ENCODE peak calls at places on chromosomes 6 and 20, in four cellular contexts. F, B, X and E are unnamed samples.

GRCh38 chr6:133259561-133259960 is 18.4 kb downstream of the EYA4 start:
- DNase-seq in X (no peak), B (no peak), F (no peak), E (no peak)

GRCh38 chr6:39062014-39062740 is 13.6 kb downstream of the GLP1R start:
- DNase-seq in B (no peak), F (no peak), X (no peak), E (no peak)

GRCh38 chr6:10643214-10643641 is 51.2 kb downstream of the C6orf52 start:
- DNase-seq in B (no peak), F (no peak), X (no peak), E (no peak)

GRCh38 chr20:33034901-33035492 is 3.5 kb downstream of the BPIFB6 start:
- DNase-seq in B (no peak), F (no peak), X (no peak), E (no peak)

GRCh38 chr6:68572975-68573374 is 62.1 kb upstream of the ADGRB3 start:
- DNase-seq in B (no peak), X (no peak), F (no peak), E (no peak)

GRCh38 chr6:110013396-110013795 is 35.3 kb downstream of the GPR6 start:
- DNase-seq in X (no peak), F (no peak), B (no peak), E (no peak)

GRCh38 chr6:11535801-11536230 is 1.7 kb upstream of the TMEM170B start:
- DNase-seq in X (no peak), B (no peak), F (peak; percentile 39), E (no peak)

GRCh38 chr6:144215402-144215931 is 65.2 kb downstream of the STX11 start:
- DNase-seq in X (peak; percentile 63), F (peak; percentile 23), B (no peak), E (no peak)

GRCh38 chr6:75204222-75204958 is 1.5 kb downstream of the COL12A1 start:
- DNase-seq in X (peak; percentile 31), F (peak; percentile 40), B (peak; percentile 86), E (no peak)

GRCh38 chr6:137494967-137495595 is 887 bp upstream of the OLIG3 start:
- DNase-seq in F (no peak), B (no peak), X (no peak), E (no peak)

GRCh38 chr6:44177691-44178423 is 19.2 kb downstream of the CAPN11 start:
- DNase-seq in F (no peak), B (no peak), X (no peak), E (peak; percentile 47)

GRCh38 chr6:151514000-151514730 is 20.3 kb downstream of the CCDC170 start:
- DNase-seq in B (no peak), F (no peak), X (no peak), E (no peak)

GRCh38 chr20:7571521-7572065 is 368.7 kb downstream of the HAO1 start:
- DNase-seq in F (no peak), X (no peak), B (no peak), E (no peak)

GRCh38 chr6:42449917-42450313 is 1.8 kb downstream of the TRERF1 start:
- DNase-seq in X (no peak), B (no peak), F (no peak), E (no peak)

GRCh38 chr6:145372671-145373123 is 362.6 kb downstream of the EPM2A start:
- DNase-seq in B (no peak), X (no peak), F (peak; percentile 12), E (no peak)

GRCh38 chr6:25698631-25699030 is 46.6 kb downstream of the SCGN start:
- DNase-seq in X (peak; percentile 15), F (no peak), B (no peak), E (no peak)

GRCh38 chr6:121647905-121648304 is 212.5 kb downstream of the GJA1 start:
- DNase-seq in X (no peak), F (no peak), B (no peak), E (no peak)

GRCh38 chr20:33897313-33897912 is 86.3 kb downstream of the CHMP4B start:
- DNase-seq in X (peak; percentile 17), B (peak; percentile 26), F (no peak), E (no peak)

GRCh38 chr6:116003668-116004067 is 57.0 kb downstream of the FRK start:
- DNase-seq in F (no peak), X (no peak), B (no peak), E (no peak)

GRCh38 chr6:157436200-157436943 is 55.4 kb downstream of the ZDHHC14 start:
- DNase-seq in F (no peak), X (no peak), B (no peak), E (no peak)

GRCh38 chr6:2237001-2237400 is 8.4 kb downstream of the GMDS start:
- DNase-seq in F (no peak), X (no peak), B (no peak), E (peak; percentile 51)

GRCh38 chr6:160395187-160395586 is 47.0 kb downstream of the SLC22A3 start:
- DNase-seq in X (no peak), B (no peak), F (no peak), E (no peak)

GRCh38 chr6:168265827-168266815 is 53.5 kb downstream of the DACT2 start:
- DNase-seq in X (no peak), B (no peak), F (peak; percentile 86), E (no peak)

GRCh38 chr20:49633023-49633422 is 65.1 kb upstream of the PTGIS start:
- DNase-seq in B (no peak), X (no peak), F (no peak), E (no peak)

GRCh38 chr6:26604797-26605196 is 8.0 kb downstream of the ABT1 start:
- DNase-seq in B (no peak), X (no peak), F (no peak), E (no peak)

GRCh38 chr20:2314759-2315439 is 19.1 kb downstream of the TGM3 start:
- DNase-seq in B (peak; percentile 65), F (no peak), X (peak; percentile 86), E (no peak)

GRCh38 chr6:78942451-78942850 is 75.1 kb downstream of the IRAK1BP1 start:
- DNase-seq in F (no peak), X (no peak), B (no peak), E (no peak)

GRCh38 chr20:13638496-13639477 is at the start of gene TASP1:
- DNase-seq in X (peak; percentile 93), F (peak; percentile 98), B (peak; percentile 97), E (peak; percentile 82)

GRCh38 chr20:13644010-13644409 is 5.3 kb upstream of the TASP1 start:
- DNase-seq in B (no peak), F (no peak), X (no peak), E (no peak)

DNA sequence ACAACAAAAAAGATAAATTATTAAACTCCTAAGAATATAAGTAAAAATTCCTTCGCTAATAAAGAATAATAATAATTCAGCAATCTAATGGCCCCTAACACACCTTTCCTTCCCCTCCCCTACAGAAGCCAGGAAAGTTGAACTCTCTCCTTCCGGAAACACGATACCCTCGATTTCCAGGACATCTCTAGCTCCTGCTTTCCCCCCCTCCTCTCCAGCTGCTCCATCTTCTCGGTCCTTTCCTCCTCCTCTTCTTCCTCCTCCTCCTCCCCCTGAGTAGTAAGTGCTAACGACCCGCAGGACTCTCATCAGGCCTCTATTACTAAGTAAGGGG is 603 bp downstream of the TASP1 start:
- DNase-seq in F (peak; percentile 44), B (no peak), X (no peak), E (no peak)
- TF ChIP-seq TCF7L2 in F (no peak), B (no peak), X (no peak), E (no peak)

GRCh38 chr6:16727996-16728395 is 33.3 kb downstream of the ATXN1 start:
- DNase-seq in F (peak; percentile 76), B (no peak), X (no peak), E (no peak)

GRCh38 chr6:16729183-16729696 is 32.0 kb downstream of the ATXN1 start:
- DNase-seq in X (no peak), B (no peak), F (peak; percentile 95), E (peak; percentile 58)

GRCh38 chr6:16729744-16730143 is 31.5 kb downstream of the ATXN1 start:
- DNase-seq in X (no peak), F (no peak), B (no peak), E (no peak)

GRCh38 chr6:16730720-16731502 is 30.3 kb downstream of the ATXN1 start:
- DNase-seq in B (no peak), X (no peak), F (peak; percentile 44), E (no peak)

DNA sequence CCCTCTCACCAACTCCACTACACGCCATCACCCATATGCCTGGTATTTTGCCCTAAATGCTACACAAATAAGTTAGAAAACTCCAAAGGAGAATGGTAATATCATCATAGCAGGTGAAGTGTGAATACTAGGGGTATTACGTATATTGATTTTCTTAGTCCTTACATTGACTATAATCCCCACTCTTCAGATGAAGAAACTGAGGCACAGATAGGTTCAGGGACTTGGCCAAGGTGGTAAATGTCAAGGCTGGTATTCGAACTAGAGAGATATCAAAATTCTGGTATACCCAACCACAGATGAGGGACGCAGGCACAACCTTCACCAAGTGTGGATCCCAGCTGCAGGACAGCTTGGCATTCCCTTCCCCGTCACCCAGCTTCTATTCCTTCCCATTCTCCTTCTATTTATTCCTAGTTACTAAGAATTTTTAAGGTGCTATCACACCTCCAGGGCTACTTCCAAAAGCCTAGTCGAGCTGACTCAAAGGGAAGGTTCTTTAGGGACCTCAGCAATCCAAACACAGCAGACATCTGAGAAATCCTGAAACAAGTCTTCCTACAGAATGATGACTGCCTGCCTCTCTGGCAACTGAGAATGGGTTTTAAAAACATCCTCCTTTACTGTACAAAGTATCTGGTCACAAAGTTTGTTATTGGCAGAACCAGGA is 32.6 kb downstream of the ATXN1 start:
- DNase-seq in X (no peak), B (no peak), F (no peak), E (no peak)
- TF ChIP-seq POLR2AphosphoS5 in X (no peak), B (no peak), F (no peak), E (no peak)

GRCh38 chr6:52063584-52064400 is 23.6 kb downstream of the PKHD1 start:
- DNase-seq in F (peak; percentile 61), X (peak; percentile 32), B (peak; percentile 35), E (no peak)
- H3K4me3 ChIP-seq in F (no peak overlapping the region), X (no peak overlapping the region), B (no peak overlapping the region), E (no peak overlapping the region)

GRCh38 chr6:170108890-170109587 is 181.8 kb downstream of the DLL1 start:
- DNase-seq in B (no peak), F (no peak), X (no peak), E (no peak)
- TF ChIP-seq TCF7L2 in B (no peak), F (no peak), X (no peak), E (no peak)

DNA sequence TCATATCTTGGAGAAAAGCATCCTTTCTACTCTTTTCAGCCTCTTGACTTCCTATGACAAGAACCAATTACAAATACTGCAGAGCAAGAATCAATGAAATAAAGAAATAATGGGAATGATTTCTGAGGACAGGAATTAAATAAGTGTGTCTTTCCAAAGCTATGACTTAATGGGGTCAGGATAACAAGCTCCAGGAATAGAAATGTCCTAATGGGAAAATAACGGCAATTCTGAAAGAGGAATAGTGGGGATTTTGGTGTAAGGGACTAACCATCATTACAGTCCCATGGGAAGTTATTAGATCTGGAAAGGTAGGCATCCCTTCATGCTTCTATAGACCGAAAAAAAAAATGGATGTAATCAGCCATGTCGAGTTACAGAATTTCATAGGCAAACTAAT is 28.2 kb upstream of the SNAP25 start:
- DNase-seq in B (no peak), F (no peak), X (no peak), E (no peak)
- TF ChIP-seq POLR2AphosphoS5 in B (no peak), F (no peak), X (no peak), E (no peak)

GRCh38 chr20:63568170-63568981 is 5.7 kb downstream of the HELZ2 start:
- DNase-seq in B (no peak), X (no peak), F (no peak), E (no peak)
- H3K4me3 ChIP-seq in B (no peak overlapping the region), X (no peak overlapping the region), F (no peak overlapping the region), E (no peak overlapping the region)